ENCODE peak calls at places on chromosome 18, in nine cellular contexts. K is NCI-H1105 treated with DMSO at 0.1 percent for 48 hours, Z is upper lobe of left lung, W is WTC11, U is T-helper 9 cell, A is activated T-cell treated with anti-CD3 and anti-CD28 coated beads for 1 hour, I is DMS153, S is T47D, B is IMR-90. O is an unnamed sample.

GRCh38 chr18:21741511-21742322 is 1.1 kb downstream of the MIB1 start:
- DNase-seq in W (peak; percentile 35), U (peak; percentile 23), S (no peak), B (peak; percentile 9), I (no peak), A (peak; percentile 16), Z (peak; percentile 35), K (peak; percentile 37), O (no peak)

GRCh38 chr18:6406075-6406909 is 8.4 kb downstream of the L3MBTL4 start:
- DNase-seq in S (no peak), Z (peak; percentile 41), K (no peak), A (no peak), I (no peak), W (no peak), U (no peak), B (peak; percentile 1), O (no peak)

GRCh38 chr18:12074734-12075133 is 18.9 kb upstream of the ANKRD62 start:
- DNase-seq in Z (no peak), K (no peak), I (no peak), U (no peak), W (no peak), S (no peak), A (no peak), B (no peak), O (no peak)

GRCh38 chr18:32530947-32531651 is 60.4 kb upstream of the GAREM1 start:
- DNase-seq in I (peak; percentile 79), Z (no peak), U (no peak), B (peak; percentile 36), W (no peak), K (peak; percentile 91), S (peak; percentile 14), A (no peak), O (no peak)

GRCh38 chr18:76573325-76574025 is 78.4 kb upstream of the ZNF516 start:
- DNase-seq in B (peak; percentile 80), U (no peak), S (peak; percentile 55), W (no peak), K (no peak), A (no peak), Z (no peak), I (no peak), O (no peak)

GRCh38 chr18:75097491-75098225 is 111.3 kb downstream of the PTGR3 start:
- DNase-seq in Z (no peak), B (no peak), U (no peak), A (no peak), W (no peak), I (no peak), S (no peak), K (no peak), O (no peak)

GRCh38 chr18:41077076-41077475 is 878.0 kb upstream of the PIK3C3 start:
- DNase-seq in B (no peak), A (no peak), Z (no peak), U (no peak), K (no peak), I (no peak), W (no peak), S (no peak), O (no peak)

GRCh38 chr18:68520406-68521075 is 194.4 kb downstream of the TMX3 start:
- DNase-seq in A (no peak), W (no peak), B (peak; percentile 81), U (no peak), I (no peak), S (no peak), K (no peak), Z (no peak), O (no peak)

GRCh38 chr18:22475426-22476100 is 57.8 kb upstream of the CTAGE1 start:
- DNase-seq in W (no peak), I (no peak), A (no peak), B (no peak), U (no peak), Z (no peak), S (no peak), K (peak; percentile 19), O (no peak)

O was measured in NCI-H446.